ENCODE peak calls at places on chromosomes 12 and 14, in nine cellular contexts. X is GM23338, I is upper lobe of left lung, G is SK-N-SH, S is HepG2, J is stomach, N is sigmoid colon, H is prostate gland, E is breast epithelium. M is an unnamed sample.

GRCh38 chr12:46459881-46460545 is 87.4 kb upstream of the SLC38A2 start:
- DNase-seq in X (no peak), I (no peak), G (no peak), S (no peak), J (no peak), N (no peak), H (no peak), E (no peak), M (no peak)

GRCh38 chr14:59632381-59632780 is 55.8 kb upstream of the CCDC175 start:
- DNase-seq in X (peak; percentile 73), I (no peak), G (peak; percentile 58), S (peak; percentile 20), J (peak; percentile 34), N (no peak), H (peak; percentile 16), E (no peak), M (no peak)

GRCh38 chr12:88228720-88229119 is 86.6 kb downstream of the TMTC3 start:
- DNase-seq in X (no peak), I (no peak), G (no peak), S (no peak), J (no peak), N (no peak), H (no peak), E (no peak), M (no peak)

GRCh38 chr14:75968461-75968860 is 13.3 kb downstream of the TGFB3 start:
- DNase-seq in X (no peak), I (no peak), G (no peak), S (no peak), J (no peak), N (no peak), H (no peak), E (no peak), M (no peak)

GRCh38 chr12:3295648-3296408 is 195.2 kb upstream of the PRMT8 start:
- DNase-seq in X (no peak), I (no peak), G (no peak), S (no peak), J (peak; percentile 29), N (no peak), H (peak; percentile 35), E (no peak), M (no peak)

GRCh38 chr14:22882529-22883190 is 362 bp upstream of the REM2 start:
- DNase-seq in X (peak; percentile 90), I (no peak), G (peak; percentile 87), S (no peak), J (peak; percentile 50), N (peak; percentile 70), H (peak; percentile 44), E (peak; percentile 59), M (no peak)

GRCh38 chr14:76168531-76168930 is 16.8 kb downstream of the GPATCH2L start:
- DNase-seq in X (no peak), I (no peak), G (no peak), S (no peak), J (no peak), N (no peak), H (no peak), E (no peak), M (no peak)

GRCh38 chr14:57189070-57189469 is 79.6 kb downstream of the EXOC5 start:
- DNase-seq in X (peak; percentile 44), I (no peak), G (peak; percentile 48), S (peak; percentile 3), J (no peak), N (no peak), H (no peak), E (no peak), M (no peak)

GRCh38 chr12:113896841-113897240 is 69.3 kb downstream of the RBM19 start:
- DNase-seq in X (no peak), I (no peak), G (no peak), S (no peak), J (no peak), N (no peak), H (no peak), E (no peak), M (no peak)

GRCh38 chr12:18345021-18345735 is 83.9 kb downstream of the PIK3C2G start:
- DNase-seq in X (no peak), I (no peak), G (no peak), S (no peak), J (no peak), N (no peak), H (no peak), E (no peak), M (no peak)

GRCh38 chr14:73461478-73462077 is 3.2 kb upstream of the NUMB start:
- DNase-seq in X (no peak), I (no peak), G (no peak), S (no peak), J (no peak), N (no peak), H (no peak), E (no peak), M (no peak)

GRCh38 chr14:104350463-104351185 is 212.2 kb downstream of the KIF26A start:
- DNase-seq in X (no peak), I (no peak), G (peak; percentile 55), S (no peak), J (peak; percentile 19), N (peak; percentile 74), H (no peak), E (no peak), M (no peak)

GRCh38 chr12:102950107-102950949 is 7.1 kb upstream of the ASCL1 start:
- DNase-seq in X (peak; percentile 85), I (peak; percentile 32), G (no peak), S (peak; percentile 65), J (peak; percentile 45), N (no peak), H (no peak), E (no peak), M (no peak)

GRCh38 chr14:95770777-95771176 is 56.9 kb upstream of the TCL1A start:
- DNase-seq in X (no peak), I (no peak), G (no peak), S (no peak), J (no peak), N (no peak), H (no peak), E (no peak), M (no peak)

GRCh38 chr12:122067966-122068365 is 10.6 kb upstream of the MLXIP start:
- DNase-seq in X (no peak), I (peak; percentile 84), G (no peak), S (no peak), J (peak; percentile 58), N (peak; percentile 86), H (peak; percentile 38), E (no peak), M (no peak)

DNA sequence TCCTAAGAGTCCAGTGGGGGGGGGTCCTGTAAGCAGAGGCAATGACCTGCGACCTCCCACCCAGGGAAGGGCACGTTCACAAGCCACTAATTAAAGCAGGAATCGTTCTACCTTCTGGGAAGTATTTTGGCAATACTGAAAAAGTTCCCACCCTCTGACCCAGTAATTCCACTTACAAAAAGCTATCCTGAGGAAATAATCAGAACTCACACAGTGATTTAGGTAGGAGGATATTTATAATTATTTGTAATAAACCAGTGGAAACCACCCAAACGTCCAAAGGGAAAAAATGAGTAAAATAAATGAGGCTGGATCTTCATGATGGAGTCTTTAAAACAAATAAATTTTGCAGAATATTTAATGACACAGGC is 54.7 kb downstream of the SSH1 start:
- DNase-seq in X (no peak), I (no peak), G (no peak), S (no peak), J (no peak), N (no peak), H (no peak), E (no peak), M (no peak)
- TF ChIP-seq POLR2AphosphoS5 in X (no peak), I (no peak), G (no peak), S (no peak), J (no peak), N (no peak), H (no peak), E (no peak), M (no peak)

DNA sequence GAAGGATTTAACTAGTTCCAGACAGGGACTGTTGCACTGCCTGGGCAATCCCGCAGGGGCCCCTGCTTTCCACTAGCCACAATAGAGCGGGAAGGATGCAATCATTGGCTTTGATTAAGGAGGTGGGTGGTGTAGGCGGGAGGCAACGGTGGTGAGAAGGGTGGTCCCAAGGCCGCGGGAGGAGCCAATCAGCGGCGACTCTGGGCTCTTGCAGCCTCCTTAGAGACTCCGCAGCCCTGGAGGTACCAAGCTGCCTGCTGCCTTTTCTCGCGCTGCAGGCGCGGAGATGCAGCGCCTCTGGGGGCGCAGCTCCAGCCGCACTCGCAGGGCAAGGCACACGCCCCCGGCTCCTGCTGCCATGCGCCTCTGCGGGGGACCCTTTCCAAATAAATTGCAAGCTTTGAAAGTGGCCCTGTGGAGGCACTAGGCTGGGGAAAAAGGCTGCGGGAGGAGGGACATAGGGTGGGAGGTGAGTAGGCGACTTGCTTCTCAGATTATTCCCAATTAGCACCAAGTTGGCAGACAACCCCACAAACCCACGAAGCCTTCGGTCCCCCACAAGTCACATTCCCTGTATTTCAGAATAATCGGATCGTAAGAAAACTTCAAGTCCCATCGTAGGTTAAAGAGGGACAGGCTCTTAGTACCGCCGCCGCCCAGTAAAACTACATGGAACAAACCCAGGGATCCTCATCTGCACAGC is 860 bp upstream of the KCNA1 start:
- DNase-seq in X (peak; percentile 96), I (peak; percentile 54), G (peak; percentile 12), S (no peak), J (no peak), N (peak; percentile 60), H (no peak), E (no peak), M (no peak)
- TF ChIP-seq CTCF in X (peak; percentile 39), I (no peak), G (peak; percentile 39), S (no peak), J (no peak), N (no peak), H (no peak), E (no peak), M (no peak)

GRCh38 chr14:50003213-50004021 is 110.5 kb downstream of the ARF6 start:
- DNase-seq in X (peak; percentile 72), I (peak; percentile 95), G (peak; percentile 78), S (peak; percentile 71), J (peak; percentile 85), N (peak; percentile 86), H (peak; percentile 67), E (peak; percentile 59), M (no peak)
- TF ChIP-seq POLR2AphosphoS5 in X (no peak), I (peak; percentile 56), G (peak; percentile 68), S (peak; percentile 83), J (peak; percentile 76), N (peak; percentile 44), H (peak; percentile 10), E (peak; percentile 49), M (peak; percentile 78)

GRCh38 chr14:91173867-91174266 is 60.0 kb downstream of the DGLUCY start:
- DNase-seq in X (no peak), I (no peak), G (no peak), S (no peak), J (no peak), N (no peak), H (no peak), E (no peak), M (no peak)

GRCh38 chr14:91175802-91176201 is 61.9 kb downstream of the DGLUCY start:
- DNase-seq in X (no peak), I (no peak), G (no peak), S (no peak), J (no peak), N (no peak), H (no peak), E (no peak), M (no peak)

GRCh38 chr14:91177073-91177796 is 63.4 kb downstream of the DGLUCY start:
- DNase-seq in X (peak; percentile 77), I (no peak), G (peak; percentile 67), S (peak; percentile 48), J (peak; percentile 65), N (no peak), H (peak; percentile 62), E (peak; percentile 41), M (peak; percentile 46)

GRCh38 chr14:91175296-91175695 is 61.4 kb downstream of the DGLUCY start:
- DNase-seq in X (no peak), I (no peak), G (no peak), S (no peak), J (no peak), N (no peak), H (no peak), E (no peak), M (no peak)

GRCh38 chr14:91177797-91178147 is 63.9 kb downstream of the DGLUCY start:
- DNase-seq in X (no peak), I (no peak), G (no peak), S (no peak), J (no peak), N (no peak), H (no peak), E (no peak), M (no peak)
- TF ChIP-seq CTCF in X (no peak), I (no peak), G (no peak), S (no peak), J (no peak), N (no peak), H (no peak), E (no peak), M (peak; percentile 25)